ENCODE peak calls at places on chromosome 15, in eight cellular contexts. E is mucosa of descending colon, S is brain microvascular endothelial cell, U is Peyer's patch, B is HCT116, I is neural progenitor cell, M is kidney epithelial cell, X is NB4. C is an unnamed sample.

GRCh38 chr15:99999282-100000070 is 266.2 kb upstream of the LYSMD4 start:
- DNase-seq in E (no peak), S (no peak), U (no peak), B (no peak), I (no peak), M (no peak), X (no peak), C (no peak)

GRCh38 chr15:88454867-88455810 is 12.0 kb downstream of the MRPL46 start:
- DNase-seq in E (peak), S (peak), U (no peak), B (peak), I (peak), M (no peak), X (peak), C (peak)

GRCh38 chr15:70741677-70742293 is 21.6 kb downstream of the UACA start:
- DNase-seq in E (no peak), S (no peak), U (no peak), B (peak), I (no peak), M (no peak), X (peak), C (no peak)

GRCh38 chr15:58437531-58438105 is 5.8 kb downstream of the LIPC start:
- DNase-seq in E (no peak), S (peak), U (no peak), B (no peak), I (no peak), M (no peak), X (no peak), C (no peak)

GRCh38 chr15:96428742-96429141 is 98.2 kb downstream of the NR2F2 start:
- DNase-seq in E (no peak), S (peak), U (no peak), B (no peak), I (no peak), M (peak), X (no peak), C (no peak)

GRCh38 chr15:59996498-59997041 is 7.5 kb upstream of the FOXB1 start:
- DNase-seq in E (no peak), S (no peak), U (no peak), B (no peak), I (no peak), M (no peak), X (no peak), C (no peak)

GRCh38 chr15:94324117-94324826 is 92.9 kb downstream of the MCTP2 start:
- DNase-seq in E (no peak), S (peak), U (peak), B (peak), I (peak), M (no peak), X (peak), C (peak)

GRCh38 chr15:63392355-63393009 is 10.8 kb upstream of the CA12 start:
- DNase-seq in E (no peak), S (no peak), U (no peak), B (no peak), I (no peak), M (no peak), X (peak), C (no peak)

GRCh38 chr15:25179673-25180511 is 225.1 kb downstream of the SNRPN start:
- DNase-seq in E (peak), S (no peak), U (no peak), B (no peak), I (no peak), M (no peak), X (no peak), C (no peak)

GRCh38 chr15:97301166-97301565 is 659.3 kb upstream of the ARRDC4 start:
- DNase-seq in E (no peak), S (no peak), U (no peak), B (no peak), I (no peak), M (no peak), X (no peak), C (no peak)

GRCh38 chr15:62453356-62453755 is 288.3 kb upstream of the C2CD4B start:
- DNase-seq in E (no peak), S (no peak), U (no peak), B (no peak), I (no peak), M (no peak), X (no peak), C (peak)

GRCh38 chr15:63915888-63916731 is 82.4 kb upstream of the HERC1 start:
- DNase-seq in E (no peak), S (no peak), U (no peak), B (no peak), I (peak), M (no peak), X (peak), C (no peak)

GRCh38 chr15:59104602-59104911 is 389 bp upstream of the CCNB2 start:
- DNase-seq in E (no peak), S (no peak), U (no peak), B (no peak), I (no peak), M (no peak), X (no peak), C (no peak)

GRCh38 chr15:86772369-86773059 is 692.8 kb downstream of the AGBL1 start:
- DNase-seq in E (no peak), S (no peak), U (no peak), B (no peak), I (no peak), M (no peak), X (no peak), C (no peak)

GRCh38 chr15:60399246-60399915 is 1.6 kb upstream of the ANXA2 start:
- DNase-seq in E (no peak), S (no peak), U (no peak), B (no peak), I (no peak), M (no peak), X (peak), C (no peak)

GRCh38 chr15:96947830-96948229 is 617.3 kb downstream of the NR2F2 start:
- DNase-seq in E (no peak), S (peak), U (no peak), B (no peak), I (peak), M (no peak), X (no peak), C (no peak)

GRCh38 chr15:69802432-69802831 is 295.3 kb downstream of the TLE3 start:
- DNase-seq in E (no peak), S (no peak), U (no peak), B (no peak), I (no peak), M (no peak), X (no peak), C (no peak)

GRCh38 chr15:80569656-80570055 is 125.5 kb upstream of the ABHD17C start:
- DNase-seq in E (no peak), S (no peak), U (no peak), B (no peak), I (no peak), M (no peak), X (no peak), C (no peak)

GRCh38 chr15:66707310-66708160 is 5.5 kb downstream of the SMAD6 start:
- DNase-seq in E (peak), S (no peak), U (no peak), B (no peak), I (peak), M (no peak), X (no peak), C (no peak)
- TF ChIP-seq CTCF in E (no peak), S (peak), U (no peak), B (peak), I (peak), M (peak), X (no peak), C (no peak)

GRCh38 chr15:41773332-41773728 is 954 bp upstream of the MAPKBP1 start:
- DNase-seq in E (no peak), S (no peak), U (no peak), B (no peak), I (no peak), M (no peak), X (peak), C (peak)
- H3K4me3 ChIP-seq in E (no peak), S (peak), U (peak), B (peak), I (peak), M (peak), X (peak), C (peak)

DNA sequence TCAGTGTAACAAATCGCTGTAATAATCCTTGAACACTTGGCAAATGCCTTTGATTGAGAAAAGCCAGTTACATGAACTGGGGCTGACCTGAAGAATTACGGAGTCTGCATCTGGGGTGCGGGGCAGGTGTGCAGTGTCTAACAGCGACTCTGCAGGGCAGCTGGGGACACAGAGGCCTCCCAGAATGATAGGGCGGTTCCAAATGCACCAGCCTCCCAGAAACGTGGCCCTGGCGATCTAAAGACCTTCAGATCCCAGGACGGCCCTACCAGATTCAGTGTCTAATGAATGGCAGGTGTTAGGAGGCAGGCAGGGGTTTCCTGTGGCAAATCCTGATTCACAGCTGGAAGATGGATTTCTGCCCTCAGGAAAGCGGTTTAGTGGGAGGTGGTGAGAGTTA is 100.6 kb upstream of the RGMA start:
- DNase-seq in E (no peak), S (no peak), U (no peak), B (no peak), I (peak), M (no peak), X (no peak), C (no peak)
- TF ChIP-seq CTCF in E (no peak), S (no peak), U (no peak), B (no peak), I (no peak), M (no peak), X (no peak), C (no peak)

GRCh38 chr15:43775411-43775965 is 1.3 kb downstream of the ELL3 start:
- DNase-seq in E (peak), S (peak), U (no peak), B (peak), I (peak), M (no peak), X (peak), C (no peak)
- H3K4me3 ChIP-seq in E (peak), S (no peak), U (peak), B (peak), I (peak), M (no peak), X (peak), C (peak)

GRCh38 chr15:68277605-68278344 is at the start of gene FEM1B:
- DNase-seq in E (peak), S (peak), U (peak), B (peak), I (peak), M (peak), X (peak), C (peak)

GRCh38 chr15:68279779-68280745 is 2.5 kb downstream of the FEM1B start:
- DNase-seq in E (no peak), S (no peak), U (no peak), B (no peak), I (no peak), M (no peak), X (no peak), C (no peak)

GRCh38 chr15:68279218-68279533 is 1.6 kb downstream of the FEM1B start:
- DNase-seq in E (no peak), S (no peak), U (no peak), B (no peak), I (no peak), M (no peak), X (no peak), C (no peak)

GRCh38 chr15:68277131-68277604 is 377 bp upstream of the FEM1B start:
- DNase-seq in E (no peak), S (no peak), U (no peak), B (no peak), I (peak), M (no peak), X (no peak), C (no peak)

GRCh38 chr15:68278345-68279217 is 1.0 kb downstream of the FEM1B start:
- DNase-seq in E (no peak), S (peak), U (peak), B (no peak), I (no peak), M (no peak), X (peak), C (peak)
- TF ChIP-seq CTCF in E (peak), S (peak), U (no peak), B (peak), I (peak), M (peak), X (no peak), C (peak)

GRCh38 chr15:47337836-47338235 is 379.5 kb upstream of the SEMA6D start:
- DNase-seq in E (no peak), S (no peak), U (no peak), B (no peak), I (no peak), M (no peak), X (no peak), C (no peak)
- H3K4me3 ChIP-seq in E (no peak), S (no peak), U (no peak), B (no peak), I (no peak), M (no peak), X (no peak), C (no peak)

GRCh38 chr15:93028111-93028631 is 60.8 kb downstream of the RGMA start:
- DNase-seq in E (no peak), S (no peak), U (no peak), B (no peak), I (no peak), M (no peak), X (no peak), C (no peak)
- TF ChIP-seq CTCF in E (no peak), S (no peak), U (no peak), B (no peak), I (no peak), M (no peak), X (no peak), C (no peak)

DNA sequence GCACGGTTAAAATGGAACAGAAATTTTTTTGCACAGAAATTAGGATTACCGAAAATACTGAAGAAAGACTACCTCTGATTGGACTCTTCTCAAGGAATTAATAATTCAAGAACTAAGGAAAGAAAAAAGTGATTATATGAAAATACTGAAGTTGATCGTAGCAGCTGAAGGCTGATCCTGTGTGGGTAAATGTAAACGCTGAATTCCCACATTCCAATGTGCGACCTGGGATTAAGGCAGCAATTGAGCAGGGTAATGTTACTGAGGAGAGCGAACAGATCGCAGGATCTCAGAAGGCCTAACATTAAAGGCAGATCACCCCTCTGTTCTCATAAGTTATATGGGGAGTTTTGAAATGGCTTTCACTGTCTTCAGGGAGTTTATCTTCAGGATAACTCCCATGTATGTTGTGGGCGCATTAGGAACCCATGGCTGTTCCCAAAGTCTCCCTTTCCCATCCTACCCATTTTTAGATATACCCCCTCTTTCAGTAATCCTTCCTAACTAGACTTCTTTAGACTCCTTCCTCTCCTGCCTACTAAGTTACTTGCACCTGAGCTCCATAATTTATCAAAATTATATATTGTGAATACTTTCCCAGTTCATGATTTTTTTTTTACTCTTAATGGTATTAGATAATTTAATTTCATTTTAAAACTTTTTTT is 1.0 kb upstream of the UBL7 start:
- DNase-seq in E (no peak), S (no peak), U (no peak), B (no peak), I (peak), M (no peak), X (no peak), C (peak)
- H3K4me3 ChIP-seq in E (no peak), S (peak), U (peak), B (peak), I (peak), M (peak), X (peak), C (peak)

DNA sequence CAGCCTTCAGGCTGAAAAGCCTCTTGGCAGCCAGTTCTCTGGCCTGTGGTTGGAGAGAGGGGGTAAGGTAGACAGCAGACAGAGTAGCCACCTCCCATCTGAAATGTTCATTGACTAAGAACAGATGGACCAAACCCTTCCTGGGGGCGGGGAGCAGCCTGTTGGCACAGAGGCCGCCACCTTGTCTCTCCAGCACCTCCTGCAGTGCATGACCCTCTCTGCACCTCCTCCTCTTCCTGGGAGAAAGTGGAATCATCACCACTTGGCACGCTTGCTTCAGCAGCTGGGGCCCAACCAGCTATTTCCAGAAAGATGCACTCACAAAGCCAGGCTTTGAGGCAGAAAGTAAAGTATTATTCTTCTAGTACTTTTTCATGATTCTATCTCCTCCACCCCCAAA is 313.4 kb upstream of the CHRM5 start:
- DNase-seq in E (no peak), S (no peak), U (no peak), B (no peak), I (peak), M (no peak), X (no peak), C (no peak)
- TF ChIP-seq CTCF in E (no peak), S (no peak), U (no peak), B (peak), I (peak), M (no peak), X (no peak), C (no peak)

DNA sequence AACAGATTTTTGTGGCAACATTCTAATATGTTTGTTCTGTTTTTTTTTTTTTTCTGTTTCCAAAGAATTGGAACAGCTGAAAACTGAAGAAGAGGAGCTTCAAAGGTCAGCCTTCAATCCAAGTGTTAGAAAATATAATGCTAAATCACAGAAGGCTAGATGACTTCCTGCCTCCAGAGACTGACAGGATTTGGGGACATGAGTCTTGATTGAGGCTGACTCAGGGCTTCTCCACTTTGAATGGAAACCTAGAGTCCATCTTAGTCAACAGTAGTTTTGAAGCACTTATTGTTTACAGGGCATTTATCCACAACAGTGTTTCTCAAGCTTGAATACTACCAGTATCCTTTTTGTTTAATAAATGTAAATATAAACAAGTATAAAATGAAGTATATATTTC is 44.5 kb upstream of the RAD51 start:
- DNase-seq in E (no peak), S (no peak), U (no peak), B (no peak), I (no peak), M (no peak), X (no peak), C (no peak)
- H3K4me3 ChIP-seq in E (no peak), S (no peak), U (no peak), B (no peak), I (no peak), M (no peak), X (no peak), C (no peak)